ENCODE peak calls at places on chromosome 13, in four cellular contexts. L is fibroblast of lung, V is K562, T is epithelial cell of esophagus. Y is an unnamed sample.
A peak's percentile ranks its signal among the peaks of the same experiment; 100 is the strongest.

GRCh38 chr13:107743100-107743499 is 472.2 kb downstream of the LIG4 start:
- DNase-seq in T (no peak), V (no peak), L (peak; percentile 21), Y (no peak)

GRCh38 chr13:32017449-32017848 is 14.1 kb upstream of the FRY start:
- DNase-seq in L (no peak), V (no peak), T (no peak), Y (no peak)

GRCh38 chr13:64723735-64724134 is 2506.4 kb downstream of the PCDH9 start:
- DNase-seq in L (peak; percentile 97), V (no peak), T (peak; percentile 93), Y (peak; percentile 82)

GRCh38 chr13:50911051-50911690 is 1.6 kb downstream of the RNASEH2B start:
- DNase-seq in V (peak; percentile 65), L (peak; percentile 7), T (peak; percentile 34), Y (no peak)

GRCh38 chr13:45341799-45342584 is 1.0 kb upstream of the TPT1 start:
- DNase-seq in T (peak; percentile 82), L (peak; percentile 37), V (peak; percentile 47), Y (no peak)

GRCh38 chr13:85093808-85094207 is 705.4 kb downstream of the SLITRK6 start:
- DNase-seq in L (peak; percentile 22), V (no peak), T (peak; percentile 61), Y (peak; percentile 8)

GRCh38 chr13:31096624-31097302 is 64.9 kb downstream of the HSPH1 start:
- DNase-seq in L (no peak), V (no peak), T (peak; percentile 84), Y (no peak)

GRCh38 chr13:51935326-51936171 is 73.8 kb downstream of the CCDC70 start:
- DNase-seq in V (peak; percentile 22), T (peak; percentile 35), L (peak; percentile 6), Y (no peak)

GRCh38 chr13:44364601-44365000 is 9.0 kb upstream of the SERP2 start:
- DNase-seq in L (peak; percentile 83), V (no peak), T (peak; percentile 79), Y (no peak)

GRCh38 chr13:60591348-60591747 is 194.3 kb downstream of the TDRD3 start:
- DNase-seq in L (peak; percentile 98), T (peak; percentile 64), V (no peak), Y (peak; percentile 91)

GRCh38 chr13:79226250-79226649 is 179.8 kb downstream of the RBM26 start:
- DNase-seq in V (no peak), L (no peak), T (no peak), Y (no peak)

GRCh38 chr13:102011539-102011938 is 390.3 kb downstream of the FGF14 start:
- DNase-seq in T (no peak), L (no peak), V (no peak), Y (no peak)

GRCh38 chr13:76882431-76882830 is 3.8 kb downstream of the KCTD12 start:
- DNase-seq in T (no peak), L (peak; percentile 33), V (no peak), Y (peak; percentile 55)

GRCh38 chr13:113552786-113553540 is 31.6 kb upstream of the TFDP1 start:
- DNase-seq in L (no peak), V (no peak), T (no peak), Y (no peak)

GRCh38 chr13:66805657-66806056 is 424.5 kb downstream of the PCDH9 start:
- DNase-seq in V (no peak), T (no peak), L (peak; percentile 81), Y (peak; percentile 41)

GRCh38 chr13:102846261-102847015 is 606 bp downstream of the ERCC5 start:
- DNase-seq in V (peak; percentile 37), T (peak; percentile 59), L (peak; percentile 41), Y (no peak)

GRCh38 chr13:98919566-98919965 is 58.3 kb downstream of the DOCK9 start:
- DNase-seq in L (no peak), T (no peak), V (no peak), Y (no peak)

GRCh38 chr13:40379186-40379585 is 287.3 kb downstream of the FOXO1 start:
- DNase-seq in L (no peak), T (no peak), V (no peak), Y (no peak)

GRCh38 chr13:40377783-40378182 is 288.7 kb downstream of the FOXO1 start:
- DNase-seq in L (peak; percentile 78), V (no peak), T (no peak), Y (no peak)

GRCh38 chr13:40381935-40382764 is 284.3 kb downstream of the FOXO1 start:
- DNase-seq in L (no peak), T (no peak), V (peak; percentile 5), Y (no peak)

GRCh38 chr13:40383132-40383531 is 283.3 kb downstream of the FOXO1 start:
- DNase-seq in T (peak; percentile 56), V (no peak), L (no peak), Y (no peak)

GRCh38 chr13:40379794-40380608 is 286.4 kb downstream of the FOXO1 start:
- DNase-seq in V (no peak), T (no peak), L (no peak), Y (no peak)
- H3K4me3 ChIP-seq in V (no peak overlapping the region), T (no peak overlapping the region), L (no peak overlapping the region), Y (no peak overlapping the region)

GRCh38 chr13:73073050-73073449 is 14.2 kb downstream of the KLF5 start:
- DNase-seq in L (no peak), T (no peak), V (no peak), Y (no peak)

GRCh38 chr13:73075546-73075945 is 16.7 kb downstream of the KLF5 start:
- DNase-seq in V (no peak), T (no peak), L (no peak), Y (no peak)

GRCh38 chr13:73070451-73070850 is 11.6 kb downstream of the KLF5 start:
- DNase-seq in T (no peak), L (no peak), V (no peak), Y (no peak)

GRCh38 chr13:73074101-73074500 is 15.3 kb downstream of the KLF5 start:
- DNase-seq in T (no peak), L (no peak), V (no peak), Y (no peak)

GRCh38 chr13:73072501-73072900 is 13.7 kb downstream of the KLF5 start:
- DNase-seq in T (no peak), V (no peak), L (no peak), Y (no peak)
- H3K4me3 ChIP-seq in T (peak overlapping the region; percentile 21), V (no peak overlapping the region), L (no peak overlapping the region), Y (no peak overlapping the region)

GRCh38 chr13:106530907-106531520 is 4.4 kb downstream of the EFNB2 start:
- DNase-seq in T (no peak), L (no peak), V (no peak), Y (no peak)
- H3K4me3 ChIP-seq in T (peak overlapping the region; percentile 92), L (peak overlapping the region; percentile 81), V (no peak overlapping the region), Y (peak overlapping the region; percentile 73)

DNA sequence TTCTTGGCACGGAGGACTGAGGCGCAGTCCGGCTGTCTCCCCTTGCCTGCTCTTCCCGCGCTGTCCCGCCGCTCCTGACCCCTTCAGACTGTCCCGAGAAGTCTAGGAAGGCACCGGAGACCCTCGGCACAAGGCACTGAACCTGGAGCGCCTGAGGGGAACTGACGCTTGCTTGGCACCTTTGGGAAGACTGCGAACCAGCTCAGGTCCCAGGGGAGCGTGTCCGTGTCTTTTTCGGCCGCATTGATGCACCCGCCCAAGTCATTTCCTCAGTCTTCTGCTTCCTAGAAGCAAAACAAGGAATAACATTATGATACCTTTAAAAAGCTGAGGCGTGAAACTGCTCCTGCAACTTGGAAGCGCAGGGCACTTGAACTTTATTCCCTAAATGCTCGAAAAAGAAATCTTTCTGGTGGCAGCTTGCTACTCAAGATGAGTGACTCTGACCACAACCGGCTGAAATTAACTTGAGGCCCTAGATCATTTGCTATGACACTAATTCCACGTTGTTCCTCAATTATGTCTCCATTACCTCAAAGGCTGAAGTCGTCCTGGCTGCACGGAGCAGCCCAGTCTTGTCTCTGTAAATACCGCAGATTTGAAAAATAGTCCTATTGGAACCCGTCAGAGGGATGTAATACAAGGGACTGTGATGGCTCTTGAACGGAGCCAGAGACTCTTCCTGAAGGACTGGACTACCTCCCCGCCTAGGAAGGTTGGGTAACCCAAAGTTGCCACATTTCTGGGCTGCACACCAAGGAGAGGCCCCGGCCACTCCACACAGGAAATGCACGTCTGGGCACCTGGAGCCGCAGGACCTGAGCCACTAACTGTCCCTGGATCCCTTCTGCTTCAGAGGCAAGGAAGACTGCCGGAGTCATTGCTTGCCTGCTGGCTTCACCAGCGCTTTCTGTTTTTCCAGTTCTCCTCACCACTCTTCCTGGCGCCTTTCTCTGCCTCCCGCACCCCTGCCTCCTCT is 947 bp upstream of the FLT1 start:
- DNase-seq in T (peak; percentile 23), L (no peak), V (no peak), Y (no peak)
- H3K4me3 ChIP-seq in T (no peak overlapping the region), L (no peak overlapping the region), V (no peak overlapping the region), Y (peak overlapping the region; percentile 49)

GRCh38 chr13:110636701-110637201 is 21.4 kb downstream of the NAXD start:
- DNase-seq in L (no peak), T (peak; percentile 33), V (no peak), Y (no peak)
- H3K4me3 ChIP-seq in L (no peak overlapping the region), T (no peak overlapping the region), V (no peak overlapping the region), Y (no peak overlapping the region)

GRCh38 chr13:25252229-25252628 is 35.1 kb downstream of the MTMR6 start:
- DNase-seq in T (no peak), V (no peak), L (no peak), Y (no peak)
- H3K4me3 ChIP-seq in T (no peak overlapping the region), V (no peak overlapping the region), L (no peak overlapping the region), Y (no peak overlapping the region)

GRCh38 chr13:38103851-38104250 is 234.3 kb upstream of the TRPC4 start:
- DNase-seq in V (no peak), T (no peak), L (peak; percentile 13), Y (no peak)
- H3K4me3 ChIP-seq in V (no peak overlapping the region), T (no peak overlapping the region), L (no peak overlapping the region), Y (no peak overlapping the region)

GRCh38 chr13:37216340-37216739 is 110.9 kb upstream of the CSNK1A1L start:
- DNase-seq in T (no peak), L (no peak), V (no peak), Y (no peak)
- H3K4me3 ChIP-seq in T (no peak overlapping the region), L (no peak overlapping the region), V (no peak overlapping the region), Y (no peak overlapping the region)

GRCh38 chr13:95301947-95302386 is 716 bp upstream of the ABCC4 start:
- DNase-seq in L (no peak), T (no peak), V (no peak), Y (no peak)
- H3K4me3 ChIP-seq in L (peak overlapping the region; percentile 76), T (peak overlapping the region; percentile 46), V (peak overlapping the region; percentile 86), Y (peak overlapping the region; percentile 80)